ENCODE peak calls at places on chromosome 2, in six cellular contexts. M is pons, L is fibroblast of lung, C is endothelial cell, W is gastrocnemius medialis, I is hippocampal formation. B is an unnamed sample.

GRCh38 chr2:219245899-219246230 is 586 bp downstream of the STK16 start:
- DNase-seq in C (no peak), W (no peak), M (no peak), L (no peak), I (no peak), B (no peak)

GRCh38 chr2:26401739-26402541 is at the start of gene DRC1:
- DNase-seq in I (peak), M (no peak), L (peak), C (peak), W (peak), B (peak)

GRCh38 chr2:234422242-234422641 is 74.6 kb downstream of the ARL4C start:
- DNase-seq in L (peak), W (no peak), I (no peak), M (no peak), C (no peak), B (no peak)

GRCh38 chr2:16507655-16508054 is 158.0 kb downstream of the CYRIA start:
- DNase-seq in I (no peak), M (no peak), L (no peak), W (no peak), C (no peak), B (no peak)

GRCh38 chr2:132936261-132936660 is 266.3 kb upstream of the LYPD1 start:
- DNase-seq in W (no peak), C (no peak), M (no peak), I (no peak), L (no peak), B (no peak)

GRCh38 chr2:224025874-224026273 is 13.2 kb downstream of the SERPINE2 start:
- DNase-seq in L (no peak), M (no peak), W (no peak), C (no peak), I (no peak), B (no peak)

GRCh38 chr2:60948926-60949579 is 67.7 kb downstream of the REL start:
- DNase-seq in M (no peak), I (no peak), W (no peak), L (peak), C (no peak), B (no peak)

GRCh38 chr2:37281916-37282315 is 42.7 kb downstream of the PRKD3 start:
- DNase-seq in L (no peak), C (no peak), I (no peak), W (no peak), M (no peak), B (no peak)

GRCh38 chr2:100702444-100703134 is 117.3 kb upstream of the NPAS2 start:
- DNase-seq in W (no peak), M (no peak), I (no peak), L (no peak), C (no peak), B (no peak)

GRCh38 chr2:136081582-136082210 is 36.3 kb downstream of the CXCR4 start:
- DNase-seq in M (no peak), W (no peak), I (no peak), L (no peak), C (no peak), B (no peak)

GRCh38 chr2:169694894-169695260 is 608 bp downstream of the PHOSPHO2 start:
- DNase-seq in M (peak), I (no peak), L (no peak), W (no peak), C (no peak), B (no peak)

GRCh38 chr2:38076710-38077430 is 919 bp upstream of the CYP1B1 start:
- DNase-seq in W (peak), L (peak), M (no peak), I (no peak), C (peak), B (peak)

GRCh38 chr2:229231469-229231868 is 39.6 kb downstream of the PID1 start:
- DNase-seq in C (no peak), I (no peak), L (no peak), W (no peak), M (no peak), B (no peak)

GRCh38 chr2:173750332-173750731 is 214.8 kb downstream of the SP3 start:
- DNase-seq in L (peak), M (peak), C (peak), I (no peak), W (no peak), B (no peak)

GRCh38 chr2:2870106-2870505 is 507.5 kb downstream of the EIPR1 start:
- DNase-seq in L (no peak), C (no peak), M (no peak), W (no peak), I (no peak), B (no peak)

GRCh38 chr2:106232633-106233032 is 38.5 kb upstream of the UXS1 start:
- DNase-seq in I (peak), L (no peak), C (no peak), M (peak), W (no peak), B (no peak)

GRCh38 chr2:159936471-159936870 is 125.9 kb downstream of the PLA2R1 start:
- DNase-seq in M (no peak), L (no peak), I (no peak), W (no peak), C (peak), B (no peak)

GRCh38 chr2:25877431-25878360 is 591 bp downstream of the ASXL2 start:
- DNase-seq in I (peak), M (peak), L (peak), W (peak), C (peak), B (peak)

GRCh38 chr2:241565413-241565812 is 6.9 kb downstream of the BOK start:
- DNase-seq in W (no peak), I (no peak), L (no peak), C (no peak), M (no peak), B (no peak)

GRCh38 chr2:232345251-232345650 is 33.3 kb upstream of the ALPP start:
- DNase-seq in I (no peak), M (no peak), C (no peak), L (no peak), W (no peak), B (no peak)

GRCh38 chr2:100066856-100067255 is 75.5 kb downstream of the AFF3 start:
- DNase-seq in W (no peak), M (no peak), C (no peak), I (no peak), L (no peak), B (no peak)

GRCh38 chr2:120888851-120889250 is 153.2 kb downstream of the GLI2 start:
- DNase-seq in I (no peak), L (no peak), M (no peak), W (no peak), C (no peak), B (no peak)

GRCh38 chr2:29014331-29014730 is 33.2 kb downstream of the TOGARAM2 start:
- DNase-seq in C (no peak), L (no peak), W (peak), M (no peak), I (no peak), B (no peak)

GRCh38 chr2:58906151-58906645 is 665.1 kb upstream of the FANCL start:
- DNase-seq in L (no peak), M (no peak), I (no peak), C (no peak), W (no peak), B (no peak)

GRCh38 chr2:69086466-69086865 is 73.5 kb downstream of the ANTXR1 start:
- DNase-seq in I (no peak), M (no peak), C (no peak), W (no peak), L (peak), B (no peak)

GRCh38 chr2:231666171-231667095 is 41.9 kb upstream of the PTMA start:
- DNase-seq in L (peak), M (peak), I (peak), C (peak), W (peak), B (no peak)

GRCh38 chr2:37766087-37766486 is 94.6 kb upstream of the CDC42EP3 start:
- DNase-seq in C (no peak), I (no peak), M (no peak), W (no peak), L (peak), B (no peak)

GRCh38 chr2:225690153-225690552 is 290.6 kb downstream of the NYAP2 start:
- DNase-seq in L (no peak), M (no peak), W (no peak), I (no peak), C (no peak), B (no peak)

GRCh38 chr2:32135409-32135808 is 30.3 kb upstream of the SLC30A6 start:
- DNase-seq in I (peak), C (no peak), M (no peak), L (peak), W (no peak), B (no peak)

GRCh38 chr2:88959480-88960204 is 268.2 kb downstream of the RPIA start:
- DNase-seq in W (no peak), C (no peak), M (no peak), I (no peak), L (peak), B (no peak)

GRCh38 chr2:98759338-98759737 is 28.4 kb upstream of the MGAT4A start:
- DNase-seq in W (no peak), C (no peak), M (no peak), L (no peak), I (no peak), B (no peak)

GRCh38 chr2:177543007-177543760 is 150.6 kb downstream of the AGPS start:
- DNase-seq in I (no peak), W (no peak), L (peak), C (no peak), M (peak), B (no peak)

GRCh38 chr2:156005999-156006712 is 326.4 kb downstream of the NR4A2 start:
- DNase-seq in I (no peak), L (no peak), C (no peak), M (no peak), W (no peak), B (no peak)

GRCh38 chr2:167794554-167795255 is 452.7 kb downstream of the STK39 start:
- DNase-seq in W (no peak), L (no peak), I (no peak), C (no peak), M (no peak), B (no peak)

GRCh38 chr2:121071058-121071504 is 213.9 kb downstream of the TFCP2L1 start:
- DNase-seq in L (peak), W (peak), M (peak), C (peak), I (peak), B (peak)

GRCh38 chr2:60552851-60553495 is 481 bp downstream of the BCL11A start:
- DNase-seq in I (no peak), L (no peak), M (no peak), W (no peak), C (peak), B (no peak)

GRCh38 chr2:124426630-124427029 is 401.5 kb downstream of the CNTNAP5 start:
- DNase-seq in C (no peak), M (peak), I (peak), W (no peak), L (no peak), B (no peak)

GRCh38 chr2:199339826-199340605 is 117.7 kb downstream of the SATB2 start:
- DNase-seq in C (no peak), W (no peak), L (peak), M (no peak), I (no peak), B (no peak)

GRCh38 chr2:171479154-171479814 is 43.0 kb upstream of the CYBRD1 start:
- DNase-seq in L (no peak), C (no peak), I (no peak), M (no peak), W (no peak), B (no peak)